ENCODE peak calls at places on chromosomes 11 and 22, in six cellular contexts. X is H9, S is HuH-7.5, J is AG20443, B is T-helper 1 cell, V is HS-5. F is an unnamed sample.

GRCh38 chr11:111526501-111526900 is 11.9 kb downstream of the HOATZ start:
- DNase-seq in B (no peak), J (peak), V (peak), S (no peak), X (no peak), F (no peak)

GRCh38 chr11:61131998-61132555 is 29.1 kb downstream of the VPS37C start:
- DNase-seq in S (no peak), X (no peak), B (no peak), J (no peak), V (no peak), F (no peak)

GRCh38 chr22:46619240-46619829 is 851 bp upstream of the GRAMD4 start:
- DNase-seq in J (no peak), B (no peak), S (no peak), V (no peak), X (no peak), F (no peak)

GRCh38 chr11:30511408-30511807 is 74.7 kb downstream of the MPPED2 start:
- DNase-seq in V (no peak), S (no peak), B (no peak), X (no peak), J (no peak), F (no peak)

GRCh38 chr11:36306888-36307287 is 10.8 kb downstream of the PRR5L start:
- DNase-seq in X (no peak), B (no peak), S (no peak), J (peak), V (no peak), F (no peak)

GRCh38 chr22:19483481-19484244 is 3.9 kb downstream of the CDC45 start:
- DNase-seq in B (no peak), V (peak), J (no peak), X (no peak), S (no peak), F (no peak)

GRCh38 chr11:117677729-117678310 is 119.2 kb downstream of the DSCAML1 start:
- DNase-seq in J (no peak), S (no peak), B (no peak), X (no peak), V (no peak), F (no peak)

GRCh38 chr22:43698403-43698802 is 113.7 kb downstream of the EFCAB6 start:
- DNase-seq in S (no peak), V (peak), X (no peak), J (no peak), B (no peak), F (no peak)

GRCh38 chr11:47617417-47617809 is 23.2 kb upstream of the C1QTNF4 start:
- DNase-seq in S (no peak), J (peak), B (no peak), V (no peak), X (no peak), F (no peak)

GRCh38 chr22:43151251-43152000 is at the start of gene TSPO:
- DNase-seq in B (peak), J (peak), S (peak), X (peak), V (no peak), F (peak)

GRCh38 chr11:74937696-74938475 is 11.0 kb downstream of the XRRA1 start:
- DNase-seq in J (peak), B (no peak), S (no peak), V (no peak), X (no peak), F (no peak)

GRCh38 chr22:49363526-49364230 is 464.0 kb downstream of the BRD1 start:
- DNase-seq in J (no peak), B (no peak), S (no peak), X (no peak), V (no peak), F (no peak)

GRCh38 chr22:44723801-44724200 is 21.8 kb downstream of the PRR5 start:
- DNase-seq in J (peak), B (no peak), S (no peak), V (no peak), X (no peak), F (no peak)

GRCh38 chr11:9617960-9618359 is 44.5 kb downstream of the WEE1 start:
- DNase-seq in V (peak), S (no peak), X (no peak), J (peak), B (no peak), F (no peak)

GRCh38 chr11:13970986-13971385 is 8.5 kb downstream of the SPON1 start:
- DNase-seq in V (no peak), B (no peak), X (peak), J (no peak), S (no peak), F (no peak)

GRCh38 chr11:15347969-15348734 is 233.4 kb downstream of the INSC start:
- DNase-seq in J (no peak), X (no peak), B (no peak), S (no peak), V (no peak), F (no peak)

GRCh38 chr11:73475549-73475948 is 99.3 kb downstream of the RELT start:
- DNase-seq in X (no peak), B (no peak), V (no peak), J (no peak), S (no peak), F (no peak)

GRCh38 chr11:65418681-65419459 is 3.7 kb upstream of the NEAT1 start:
- DNase-seq in S (peak), J (peak), X (peak), V (peak), B (peak), F (peak)

GRCh38 chr22:33803371-33803770 is 116.9 kb downstream of the LARGE1 start:
- DNase-seq in X (no peak), V (no peak), J (peak), S (no peak), B (no peak), F (no peak)

GRCh38 chr11:11400635-11401232 is 47.7 kb upstream of the CSNK2A3 start:
- DNase-seq in B (no peak), J (no peak), S (no peak), X (peak), V (no peak), F (peak)

GRCh38 chr11:36155770-36156485 is 133.3 kb downstream of the COMMD9 start:
- DNase-seq in B (no peak), S (no peak), V (no peak), J (peak), X (no peak), F (no peak)

F was measured in 8988T.